ENCODE peak calls at places on chromosome 3, in four cellular contexts. H, M, F and Y are unnamed samples.

GRCh38 chr3:53159415-53160135 is 1.4 kb upstream of the PRKCD start:
- DNase-seq in F (no peak), M (no peak), H (no peak), Y (peak)

GRCh38 chr3:73611176-73611575 is 13.6 kb downstream of the PDZRN3 start:
- DNase-seq in H (peak), M (no peak), F (peak), Y (no peak)

GRCh38 chr3:148727242-148727641 is 29.5 kb downstream of the AGTR1 start:
- DNase-seq in M (peak), H (peak), F (no peak), Y (peak)

GRCh38 chr3:157632081-157632480 is 128.9 kb upstream of the VEPH1 start:
- DNase-seq in M (no peak), H (no peak), F (no peak), Y (no peak)

GRCh38 chr3:112333386-112334334 is 704 bp downstream of the CD200 start:
- DNase-seq in M (no peak), H (no peak), F (no peak), Y (peak)

GRCh38 chr3:53804697-53805462 is 41.3 kb downstream of the CHDH start:
- DNase-seq in F (peak), M (no peak), H (peak), Y (peak)

GRCh38 chr3:48432411-48433371 is 2.8 kb upstream of the PLXNB1 start:
- DNase-seq in H (no peak), F (peak), M (no peak), Y (peak)

GRCh38 chr3:136350132-136350531 is 100.0 kb downstream of the PCCB start:
- DNase-seq in H (peak), F (peak), M (no peak), Y (no peak)

GRCh38 chr3:83946554-83946953 is 1012.2 kb upstream of the CADM2 start:
- DNase-seq in F (no peak), M (no peak), H (no peak), Y (peak)

GRCh38 chr3:57545636-57546268 is 1.6 kb upstream of the DNAH12 start:
- DNase-seq in F (no peak), M (no peak), H (no peak), Y (no peak)

GRCh38 chr3:153182491-153182890 is 20.5 kb downstream of the RAP2B start:
- DNase-seq in M (no peak), H (no peak), F (no peak), Y (no peak)
- H2AFZ ChIP-seq in M (no peak), H (no peak), F (no peak), Y (no peak)

GRCh38 chr3:153161714-153162512 is at the start of gene RAP2B:
- DNase-seq in H (peak), F (peak), M (peak), Y (peak)
- H3K4ac ChIP-seq in H (peak), F (peak), M (peak), Y (no peak)

GRCh38 chr3:134084230-134084950 is 54.7 kb upstream of the SLCO2A1 start:
- DNase-seq in F (no peak), M (no peak), H (no peak), Y (no peak)
- H3K14ac ChIP-seq in F (no peak), M (peak), H (no peak), Y (no peak)

DNA sequence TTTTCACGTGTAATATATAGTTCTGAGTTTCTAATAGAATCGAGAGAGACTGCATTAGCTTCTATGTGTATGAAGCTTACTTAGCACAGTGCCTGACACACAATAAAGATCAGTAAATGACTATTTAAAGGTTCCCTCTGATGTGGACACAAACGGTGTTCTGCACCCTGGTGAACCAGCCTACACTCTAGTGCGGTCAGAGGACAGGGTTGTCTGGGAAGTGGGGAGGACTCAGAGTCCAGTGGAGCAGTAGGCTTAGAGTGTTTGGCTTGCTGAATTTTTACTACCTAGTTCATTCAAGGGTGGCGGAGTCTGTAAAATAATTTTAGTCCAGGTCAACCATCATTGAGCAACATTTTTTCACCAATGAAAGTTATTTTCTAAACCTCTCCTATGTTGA is 77.8 kb downstream of the DIPK2A start:
- DNase-seq in H (no peak), F (no peak), M (no peak), Y (no peak)
- H2AFZ ChIP-seq in H (no peak), F (no peak), M (no peak), Y (no peak)

DNA sequence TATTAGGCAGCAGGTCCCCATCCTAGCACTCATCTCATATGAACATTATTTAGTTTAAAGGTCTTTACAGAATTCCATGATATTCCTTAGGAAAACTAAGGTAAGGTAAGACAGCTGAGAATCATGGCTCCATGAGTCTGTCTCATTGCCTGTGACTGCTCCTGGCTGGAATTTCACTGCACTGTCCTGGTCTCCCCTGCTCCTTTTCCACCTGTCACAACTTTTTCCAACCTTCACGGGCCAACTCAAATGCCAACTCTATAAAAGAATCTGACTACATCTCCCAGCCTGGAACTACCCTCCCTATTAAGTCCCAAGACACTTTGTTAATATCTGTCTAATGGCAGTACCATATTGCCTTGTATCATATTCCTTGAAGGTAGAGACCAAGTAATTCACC is 7.6 kb downstream of the CNBP start:
- DNase-seq in M (no peak), H (no peak), F (no peak), Y (no peak)
- H3K4ac ChIP-seq in M (no peak), H (no peak), F (no peak), Y (no peak)

DNA sequence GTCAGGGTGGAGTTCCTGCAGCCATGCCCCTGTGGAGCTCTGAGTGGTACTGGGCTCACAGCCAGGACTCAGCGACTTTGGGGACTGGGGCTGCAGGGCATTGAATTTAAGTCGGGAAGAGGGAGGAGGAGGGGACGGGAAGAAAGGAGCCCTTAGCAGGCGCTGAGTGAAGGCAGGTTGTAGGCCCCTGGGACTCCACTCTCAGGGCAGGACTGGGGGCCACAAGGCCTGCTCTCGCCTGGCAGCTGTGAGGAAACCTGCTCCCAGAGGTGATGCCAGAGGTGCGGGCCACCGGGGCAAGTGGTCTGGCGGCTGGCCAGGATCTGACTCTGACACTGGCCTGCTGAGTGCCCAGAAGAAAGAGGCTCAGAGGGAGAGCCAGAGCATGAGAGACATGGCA is 73.5 kb downstream of the EPHB3 start:
- DNase-seq in F (no peak), M (no peak), H (no peak), Y (no peak)
- H3K14ac ChIP-seq in F (no peak), M (peak), H (no peak), Y (no peak)

GRCh38 chr3:185667574-185667973 is 81.5 kb downstream of the SENP2 start:
- DNase-seq in F (no peak), M (no peak), H (no peak), Y (no peak)
- H2AFZ ChIP-seq in F (no peak), M (no peak), H (no peak), Y (no peak)